ENCODE peak calls at places on chromosomes 6 and 20, in five cellular contexts. M is GM12878, P is K562, N is SK-N-SH, I is HepG2. B is an unnamed sample.

GRCh38 chr6:81683928-81684327 is 68.6 kb downstream of the TENT5A start:
- DNase-seq in M (no peak), I (no peak), N (peak; percentile 6), P (no peak), B (peak; percentile 64)

GRCh38 chr6:38713812-38714211 is 1.3 kb upstream of the DNAH8 start:
- DNase-seq in N (no peak), I (no peak), M (no peak), P (no peak), B (no peak)

GRCh38 chr6:42028234-42029061 is 21.9 kb upstream of the TAF8 start:
- DNase-seq in M (no peak), P (peak; percentile 92), I (no peak), N (no peak), B (peak; percentile 86)

GRCh38 chr20:25275813-25276532 is 28.1 kb downstream of the PYGB start:
- DNase-seq in I (no peak), N (no peak), P (no peak), M (no peak), B (no peak)

GRCh38 chr20:61979090-61979489 is 86.6 kb downstream of the TAF4 start:
- DNase-seq in M (no peak), N (no peak), I (no peak), P (no peak), B (no peak)

GRCh38 chr6:167140589-167141474 is 16.9 kb downstream of the GPR31 start:
- DNase-seq in N (no peak), I (peak; percentile 94), P (no peak), M (no peak), B (no peak)

GRCh38 chr6:38715016-38715809 is at the start of gene DNAH8:
- DNase-seq in N (peak; percentile 47), M (no peak), P (no peak), I (no peak), B (no peak)

GRCh38 chr6:42790549-42791181 is 8.8 kb downstream of the BICRAL start:
- DNase-seq in N (no peak), P (peak; percentile 13), M (no peak), I (no peak), B (no peak)

GRCh38 chr6:35716798-35717197 is 20.0 kb upstream of the ARMC12 start:
- DNase-seq in I (no peak), M (no peak), P (no peak), N (no peak), B (no peak)

GRCh38 chr6:142854589-142855488 is 90.1 kb downstream of the HIVEP2 start:
- DNase-seq in I (no peak), M (no peak), P (no peak), N (no peak), B (no peak)

GRCh38 chr6:1611572-1612385 is 2.1 kb downstream of the FOXC1 start:
- DNase-seq in P (no peak), I (peak; percentile 35), M (no peak), N (no peak), B (peak; percentile 53)

GRCh38 chr20:47027042-47027441 is 132.4 kb downstream of the EYA2 start:
- DNase-seq in I (no peak), P (no peak), M (no peak), N (no peak), B (no peak)

GRCh38 chr20:59242714-59243626 is 57.4 kb upstream of the EDN3 start:
- DNase-seq in N (no peak), I (no peak), M (no peak), P (no peak), B (no peak)

GRCh38 chr6:72631480-72631879 is 9.6 kb downstream of the KCNQ5 start:
- DNase-seq in M (no peak), I (no peak), P (no peak), N (no peak), B (peak; percentile 61)

GRCh38 chr20:8399963-8400362 is 267.9 kb downstream of the PLCB1 start:
- DNase-seq in N (no peak), I (no peak), P (no peak), M (peak; percentile 92), B (no peak)

GRCh38 chr6:68726307-68726706 is 91.2 kb downstream of the ADGRB3 start:
- DNase-seq in P (no peak), I (no peak), M (no peak), N (no peak), B (no peak)

GRCh38 chr6:170043150-170043819 is 247.6 kb downstream of the DLL1 start:
- DNase-seq in M (no peak), N (no peak), I (no peak), P (no peak), B (no peak)

GRCh38 chr6:35190306-35190705 is 23.4 kb upstream of the SCUBE3 start:
- DNase-seq in M (no peak), P (no peak), N (no peak), I (no peak), B (no peak)

GRCh38 chr6:21332077-21332476 is 261.5 kb upstream of the SOX4 start:
- DNase-seq in M (no peak), N (no peak), I (no peak), P (no peak), B (no peak)

GRCh38 chr6:149062653-149063348 is 254.7 kb upstream of the TAB2 start:
- DNase-seq in P (no peak), N (no peak), I (no peak), M (no peak), B (no peak)

GRCh38 chr6:149059557-149059956 is 258.0 kb upstream of the TAB2 start:
- DNase-seq in M (no peak), I (no peak), N (no peak), P (no peak), B (peak; percentile 23)

GRCh38 chr6:149061933-149062332 is 255.6 kb upstream of the TAB2 start:
- DNase-seq in M (no peak), I (no peak), N (no peak), P (no peak), B (no peak)

GRCh38 chr6:149060985-149061760 is 256.3 kb upstream of the TAB2 start:
- DNase-seq in M (no peak), N (peak; percentile 43), P (no peak), I (peak; percentile 94), B (peak; percentile 70)

DNA sequence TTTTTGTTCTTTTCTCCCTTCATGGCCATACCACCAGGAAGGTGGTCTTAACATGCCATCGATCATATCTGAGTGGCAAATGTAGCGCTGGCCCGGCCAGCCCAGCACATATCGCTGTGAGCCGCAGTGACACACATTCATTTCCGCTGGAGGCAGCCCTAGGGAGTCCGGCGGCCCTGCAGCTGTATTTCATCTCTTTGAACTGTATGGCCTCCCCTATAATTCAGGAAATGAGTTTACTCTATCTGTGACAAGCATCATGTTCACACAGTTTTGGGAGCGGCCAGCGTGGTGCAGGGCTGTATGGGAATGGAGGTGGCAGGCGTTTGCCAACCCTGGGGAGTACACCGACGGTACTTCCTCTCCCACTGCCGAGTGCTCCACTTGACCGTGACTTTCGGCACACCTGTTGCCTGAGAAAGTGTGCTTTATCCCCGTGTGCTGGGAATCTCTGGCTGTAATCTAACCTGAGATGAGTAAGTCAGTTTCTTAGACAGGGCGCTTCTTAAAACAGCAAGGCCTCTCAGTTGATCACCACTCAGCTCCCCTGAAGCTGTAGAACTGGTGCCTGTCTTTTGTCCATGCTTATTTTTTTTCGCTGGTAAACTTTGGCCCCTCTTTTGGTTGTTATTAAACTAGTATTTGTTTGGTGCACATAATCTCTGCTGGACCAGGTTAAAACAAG is 257.1 kb upstream of the TAB2 start:
- DNase-seq in M (peak; percentile 90), I (peak; percentile 20), N (peak; percentile 59), P (no peak), B (peak; percentile 43)
- TF ChIP-seq MXI1 in M (peak; percentile 56), I (no peak), N (no peak), P (no peak), B (no peak)

DNA sequence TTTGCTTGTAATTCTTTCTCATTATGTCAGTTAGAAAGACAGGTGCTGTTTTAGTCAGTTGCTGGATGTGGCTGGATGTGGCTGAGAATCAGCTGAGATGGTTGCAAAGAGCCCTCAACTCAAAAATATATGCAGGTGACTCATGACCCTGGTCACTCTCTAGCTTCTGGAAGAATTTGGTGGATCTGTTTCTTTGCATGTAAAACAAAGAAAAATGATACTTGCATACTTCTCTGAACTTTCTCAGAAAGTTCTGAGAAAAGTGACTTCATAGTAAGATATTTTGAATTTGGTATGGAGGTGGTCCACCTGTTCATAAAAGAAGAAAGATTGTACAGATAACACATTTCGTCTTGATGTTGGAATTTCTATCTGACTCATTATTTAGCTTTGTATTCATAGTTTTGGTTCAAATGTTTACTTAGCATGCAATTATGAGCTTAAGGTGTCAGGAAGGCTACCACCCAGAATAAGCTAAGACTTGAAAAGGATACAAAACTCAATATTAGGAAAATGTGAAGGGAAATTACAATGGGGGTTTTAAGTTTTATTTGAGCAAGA is 163.2 kb upstream of the OLIG3 start:
- DNase-seq in N (no peak), M (no peak), I (no peak), P (no peak), B (no peak)
- TF ChIP-seq MXI1 in N (no peak), M (no peak), I (no peak), P (no peak), B (no peak)

GRCh38 chr20:53079883-53080282 is 107.7 kb downstream of the TSHZ2 start:
- DNase-seq in M (no peak), N (peak; percentile 49), I (peak; percentile 27), P (no peak), B (no peak)
- TF ChIP-seq MXI1 in M (no peak), N (no peak), I (no peak), P (no peak), B (no peak)

GRCh38 chr6:29744621-29745020 is 21.4 kb downstream of the HLA-F start:
- DNase-seq in I (no peak), N (no peak), P (no peak), M (no peak), B (no peak)
- TF ChIP-seq MXI1 in I (no peak), N (no peak), P (no peak), M (no peak), B (no peak)

DNA sequence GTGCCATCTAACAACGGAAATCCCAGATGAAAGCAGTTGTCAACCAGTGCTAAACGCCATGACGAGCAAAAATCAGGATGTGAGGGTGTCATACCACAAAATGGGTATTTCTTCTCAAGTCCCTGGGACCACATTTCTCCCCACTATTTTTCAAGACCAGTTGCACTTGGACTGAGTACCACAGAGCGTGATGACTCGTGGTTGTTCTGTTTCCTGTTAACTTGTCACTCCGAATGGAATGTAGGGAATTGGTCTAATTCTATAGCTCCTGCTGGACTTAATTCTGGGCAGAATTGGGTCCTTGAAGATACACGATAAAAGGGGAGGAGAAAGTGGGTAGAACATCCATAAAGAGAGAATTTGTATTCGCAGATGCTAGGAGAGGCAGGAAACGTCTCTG is 494.4 kb downstream of the CD83 start:
- DNase-seq in N (no peak), I (no peak), P (no peak), M (no peak), B (peak; percentile 79)
- TF ChIP-seq MXI1 in N (no peak), I (no peak), P (no peak), M (no peak), B (no peak)

GRCh38 chr20:6767166-6767535 is 335 bp upstream of the BMP2 start:
- DNase-seq in P (no peak), M (no peak), I (no peak), N (no peak), B (no peak)
- TF ChIP-seq MXI1 in P (no peak), M (no peak), I (no peak), N (no peak), B (no peak)

GRCh38 chr20:32534661-32535240 is 50.4 kb downstream of the NOL4L start:
- DNase-seq in M (no peak), N (no peak), I (no peak), P (no peak), B (no peak)
- TF ChIP-seq MXI1 in M (no peak), N (no peak), I (no peak), P (no peak), B (no peak)